ENCODE peak calls at places on chromosomes 13 and 19, in seven cellular contexts. One of them, this sample, is unnamed.

GRCh38 chr13:99086869-99087129 is 108.9 kb upstream of the DOCK9 start:
- DNase-seq in adrenal gland: peak
- DNase-seq in cardiac muscle cell: no peak
- DNase-seq in AG04450: no peak
- DNase-seq in WERI-Rb-1: no peak
- DNase-seq in mammary epithelial cell: peak
- DNase-seq in SJSA1: no peak
- DNase-seq in this sample: peak

GRCh38 chr13:49472186-49472585 is 23.6 kb upstream of the PHF11 start:
- DNase-seq in adrenal gland: no peak
- DNase-seq in cardiac muscle cell: no peak
- DNase-seq in AG04450: no peak
- DNase-seq in WERI-Rb-1: no peak
- DNase-seq in mammary epithelial cell: no peak
- DNase-seq in SJSA1: no peak
- DNase-seq in this sample: no peak

GRCh38 chr19:32387701-32388392 is 17.7 kb upstream of the DPY19L3 start:
- DNase-seq in adrenal gland: no peak
- DNase-seq in cardiac muscle cell: no peak
- DNase-seq in AG04450: no peak
- DNase-seq in WERI-Rb-1: peak
- DNase-seq in mammary epithelial cell: no peak
- DNase-seq in SJSA1: no peak
- DNase-seq in this sample: no peak

GRCh38 chr19:6564393-6564792 is 26.6 kb downstream of the CD70 start:
- DNase-seq in adrenal gland: no peak
- DNase-seq in cardiac muscle cell: no peak
- DNase-seq in AG04450: no peak
- DNase-seq in WERI-Rb-1: no peak
- DNase-seq in mammary epithelial cell: peak
- DNase-seq in SJSA1: no peak
- DNase-seq in this sample: no peak

GRCh38 chr19:46787331-46788100 is 878 bp downstream of the SLC1A5 start:
- DNase-seq in adrenal gland: peak
- DNase-seq in cardiac muscle cell: peak
- DNase-seq in AG04450: no peak
- DNase-seq in WERI-Rb-1: peak
- DNase-seq in mammary epithelial cell: peak
- DNase-seq in SJSA1: peak
- DNase-seq in this sample: no peak

GRCh38 chr13:24215007-24215633 is 54.6 kb downstream of the SPATA13 start:
- DNase-seq in adrenal gland: no peak
- DNase-seq in cardiac muscle cell: no peak
- DNase-seq in AG04450: no peak
- DNase-seq in WERI-Rb-1: no peak
- DNase-seq in mammary epithelial cell: no peak
- DNase-seq in SJSA1: no peak
- DNase-seq in this sample: no peak

GRCh38 chr19:11346104-11346940 is at the start of the genes CCDC159 and TMEM205:
- DNase-seq in adrenal gland: peak
- DNase-seq in cardiac muscle cell: peak
- DNase-seq in AG04450: peak
- DNase-seq in WERI-Rb-1: peak
- DNase-seq in mammary epithelial cell: peak
- DNase-seq in SJSA1: peak
- DNase-seq in this sample: peak

GRCh38 chr13:39269411-39269810 is 231.2 kb downstream of the NHLRC3 start:
- DNase-seq in adrenal gland: no peak
- DNase-seq in cardiac muscle cell: no peak
- DNase-seq in AG04450: no peak
- DNase-seq in WERI-Rb-1: no peak
- DNase-seq in mammary epithelial cell: no peak
- DNase-seq in SJSA1: no peak
- DNase-seq in this sample: no peak

GRCh38 chr19:17450264-17451075 is 2.0 kb upstream of the TMEM221 start:
- DNase-seq in adrenal gland: no peak
- DNase-seq in cardiac muscle cell: no peak
- DNase-seq in AG04450: no peak
- DNase-seq in WERI-Rb-1: no peak
- DNase-seq in mammary epithelial cell: peak
- DNase-seq in SJSA1: no peak
- DNase-seq in this sample: no peak

GRCh38 chr19:37220383-37220782 is 2.4 kb downstream of the ZNF383 start:
- DNase-seq in adrenal gland: no peak
- DNase-seq in cardiac muscle cell: no peak
- DNase-seq in AG04450: no peak
- DNase-seq in WERI-Rb-1: no peak
- DNase-seq in mammary epithelial cell: no peak
- DNase-seq in SJSA1: no peak
- DNase-seq in this sample: no peak

GRCh38 chr13:19742651-19743050 is 40.1 kb downstream of the PSPC1 start:
- DNase-seq in adrenal gland: no peak
- DNase-seq in cardiac muscle cell: no peak
- DNase-seq in AG04450: no peak
- DNase-seq in WERI-Rb-1: no peak
- DNase-seq in mammary epithelial cell: no peak
- DNase-seq in SJSA1: no peak
- DNase-seq in this sample: no peak

GRCh38 chr19:51259348-51260245 is 8.7 kb downstream of the SIGLECL1 start:
- DNase-seq in adrenal gland: peak
- DNase-seq in cardiac muscle cell: peak
- DNase-seq in AG04450: no peak
- DNase-seq in WERI-Rb-1: peak
- DNase-seq in mammary epithelial cell: peak
- DNase-seq in SJSA1: no peak
- DNase-seq in this sample: no peak

GRCh38 chr13:39035204-39035603 is 2.7 kb downstream of the PROSER1 start:
- DNase-seq in adrenal gland: no peak
- DNase-seq in cardiac muscle cell: no peak
- DNase-seq in AG04450: no peak
- DNase-seq in WERI-Rb-1: no peak
- DNase-seq in mammary epithelial cell: no peak
- DNase-seq in SJSA1: no peak
- DNase-seq in this sample: no peak

GRCh38 chr19:5504115-5504514 is 48.9 kb downstream of the ZNRF4 start:
- DNase-seq in adrenal gland: no peak
- DNase-seq in cardiac muscle cell: no peak
- DNase-seq in AG04450: no peak
- DNase-seq in WERI-Rb-1: peak
- DNase-seq in mammary epithelial cell: no peak
- DNase-seq in SJSA1: no peak
- DNase-seq in this sample: no peak

GRCh38 chr13:100210966-100211710 is 122.2 kb downstream of the PCCA start:
- DNase-seq in adrenal gland: no peak
- DNase-seq in cardiac muscle cell: no peak
- DNase-seq in AG04450: no peak
- DNase-seq in WERI-Rb-1: no peak
- DNase-seq in mammary epithelial cell: no peak
- DNase-seq in SJSA1: peak
- DNase-seq in this sample: no peak

GRCh38 chr19:12666305-12667048 is at the start of the genes MAN2B1 and WDR83:
- DNase-seq in adrenal gland: peak
- DNase-seq in cardiac muscle cell: peak
- DNase-seq in AG04450: no peak
- DNase-seq in WERI-Rb-1: peak
- DNase-seq in mammary epithelial cell: peak
- DNase-seq in SJSA1: peak
- DNase-seq in this sample: peak

GRCh38 chr19:41098762-41099161 is 10.5 kb downstream of the CYP2A13 start:
- DNase-seq in adrenal gland: no peak
- DNase-seq in cardiac muscle cell: no peak
- DNase-seq in AG04450: no peak
- DNase-seq in WERI-Rb-1: no peak
- DNase-seq in mammary epithelial cell: no peak
- DNase-seq in SJSA1: no peak
- DNase-seq in this sample: no peak

GRCh38 chr19:54469496-54469934 is 3.6 kb downstream of the CDC42EP5 start:
- DNase-seq in adrenal gland: peak
- DNase-seq in cardiac muscle cell: no peak
- DNase-seq in AG04450: no peak
- DNase-seq in WERI-Rb-1: no peak
- DNase-seq in mammary epithelial cell: no peak
- DNase-seq in SJSA1: no peak
- DNase-seq in this sample: no peak

GRCh38 chr13:114017028-114017630 is 43.3 kb upstream of the C13orf46 start:
- DNase-seq in adrenal gland: no peak
- DNase-seq in cardiac muscle cell: no peak
- DNase-seq in AG04450: peak
- DNase-seq in WERI-Rb-1: peak
- DNase-seq in mammary epithelial cell: no peak
- DNase-seq in SJSA1: no peak
- DNase-seq in this sample: no peak

GRCh38 chr13:109979186-109979585 is 192.8 kb upstream of the IRS2 start:
- DNase-seq in adrenal gland: no peak
- DNase-seq in cardiac muscle cell: no peak
- DNase-seq in AG04450: no peak
- DNase-seq in WERI-Rb-1: no peak
- DNase-seq in mammary epithelial cell: peak
- DNase-seq in SJSA1: no peak
- DNase-seq in this sample: no peak

GRCh38 chr13:41652735-41653361 is 195.5 kb downstream of the RGCC start:
- DNase-seq in adrenal gland: peak
- DNase-seq in cardiac muscle cell: peak
- DNase-seq in AG04450: peak
- DNase-seq in WERI-Rb-1: no peak
- DNase-seq in mammary epithelial cell: peak
- DNase-seq in SJSA1: no peak
- DNase-seq in this sample: no peak

GRCh38 chr19:13363235-13363634 is 143.0 kb downstream of the CACNA1A start:
- DNase-seq in adrenal gland: no peak
- DNase-seq in cardiac muscle cell: no peak
- DNase-seq in AG04450: no peak
- DNase-seq in WERI-Rb-1: no peak
- DNase-seq in mammary epithelial cell: no peak
- DNase-seq in SJSA1: no peak
- DNase-seq in this sample: no peak

GRCh38 chr19:42121666-42122069 is 10.6 kb downstream of the POU2F2 start:
- DNase-seq in adrenal gland: no peak
- DNase-seq in cardiac muscle cell: no peak
- DNase-seq in AG04450: peak
- DNase-seq in WERI-Rb-1: no peak
- DNase-seq in mammary epithelial cell: peak
- DNase-seq in SJSA1: peak
- DNase-seq in this sample: peak

GRCh38 chr13:112995395-112996091 is 26.5 kb downstream of the MCF2L start:
- DNase-seq in adrenal gland: no peak
- DNase-seq in cardiac muscle cell: peak
- DNase-seq in AG04450: no peak
- DNase-seq in WERI-Rb-1: no peak
- DNase-seq in mammary epithelial cell: no peak
- DNase-seq in SJSA1: no peak
- DNase-seq in this sample: no peak

GRCh38 chr13:93477238-93477637 is 250.6 kb downstream of the GPC6 start:
- DNase-seq in adrenal gland: no peak
- DNase-seq in cardiac muscle cell: no peak
- DNase-seq in AG04450: no peak
- DNase-seq in WERI-Rb-1: no peak
- DNase-seq in mammary epithelial cell: no peak
- DNase-seq in SJSA1: no peak
- DNase-seq in this sample: no peak

GRCh38 chr13:110197041-110197440 is 109.9 kb downstream of the COL4A1 start:
- DNase-seq in adrenal gland: no peak
- DNase-seq in cardiac muscle cell: no peak
- DNase-seq in AG04450: no peak
- DNase-seq in WERI-Rb-1: no peak
- DNase-seq in mammary epithelial cell: no peak
- DNase-seq in SJSA1: no peak
- DNase-seq in this sample: no peak

GRCh38 chr13:108902557-108903155 is 273.2 kb downstream of the MYO16 start:
- DNase-seq in adrenal gland: no peak
- DNase-seq in cardiac muscle cell: no peak
- DNase-seq in AG04450: no peak
- DNase-seq in WERI-Rb-1: no peak
- DNase-seq in mammary epithelial cell: peak
- DNase-seq in SJSA1: no peak
- DNase-seq in this sample: no peak

DNA sequence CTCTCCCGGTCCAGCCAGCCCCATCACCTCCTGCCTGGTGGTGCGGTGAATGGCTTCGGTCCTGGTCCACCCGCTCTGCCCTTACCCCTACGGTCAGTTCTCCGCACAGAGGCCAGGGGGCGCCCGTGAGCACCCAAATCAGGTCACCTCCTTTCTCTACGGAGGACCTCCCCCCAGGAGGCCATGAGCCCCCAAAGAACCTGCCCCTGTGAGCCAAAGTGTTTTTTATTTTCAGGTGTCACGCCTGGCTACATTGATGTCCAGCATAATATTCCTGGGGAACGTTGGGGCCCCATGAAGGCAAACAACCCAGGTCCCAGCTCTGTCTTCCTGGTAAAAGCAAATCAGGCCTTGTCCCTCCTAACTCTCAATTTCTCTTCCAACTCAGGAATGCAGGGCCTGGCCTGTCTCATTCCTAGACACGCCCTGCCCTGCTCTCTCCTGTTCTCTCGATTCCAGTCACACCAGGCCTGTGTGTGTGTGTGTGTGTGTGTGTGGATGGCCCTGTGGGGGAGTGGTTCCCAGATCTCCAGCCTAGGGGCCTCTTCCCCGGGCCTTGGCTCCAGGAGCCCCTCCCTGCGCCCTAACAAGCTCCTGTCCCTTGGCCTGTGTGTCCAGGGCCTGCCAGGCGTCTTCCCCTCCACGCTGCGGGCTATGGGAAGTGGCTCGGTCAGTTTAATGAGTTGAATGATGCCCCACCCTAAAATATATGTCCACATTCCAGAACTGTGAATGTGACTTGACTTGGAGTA is 9.7 kb upstream of the GIPC1 start:
- DNase-seq in adrenal gland: no peak
- DNase-seq in cardiac muscle cell: peak
- DNase-seq in AG04450: no peak
- DNase-seq in WERI-Rb-1: peak
- DNase-seq in mammary epithelial cell: peak
- DNase-seq in SJSA1: peak
- DNase-seq in this sample: peak
- H3K27ac ChIP-seq in adrenal gland: peak
- H3K27ac ChIP-seq in cardiac muscle cell: peak
- H3K27ac ChIP-seq in AG04450: peak
- H3K27ac ChIP-seq in WERI-Rb-1: no peak
- H3K27ac ChIP-seq in mammary epithelial cell: peak
- H3K27ac ChIP-seq in SJSA1: peak
- H3K27ac ChIP-seq in this sample: peak

GRCh38 chr19:45517238-45517637 is 10.0 kb downstream of the VASP start:
- DNase-seq in adrenal gland: no peak
- DNase-seq in cardiac muscle cell: no peak
- DNase-seq in AG04450: no peak
- DNase-seq in WERI-Rb-1: no peak
- DNase-seq in mammary epithelial cell: no peak
- DNase-seq in SJSA1: no peak
- DNase-seq in this sample: no peak
- H3K27ac ChIP-seq in adrenal gland: no peak
- H3K27ac ChIP-seq in cardiac muscle cell: no peak
- H3K27ac ChIP-seq in AG04450: no peak
- H3K27ac ChIP-seq in WERI-Rb-1: no peak
- H3K27ac ChIP-seq in mammary epithelial cell: no peak
- H3K27ac ChIP-seq in SJSA1: no peak
- H3K27ac ChIP-seq in this sample: no peak

GRCh38 chr19:45094707-45095106 is 1.7 kb downstream of the PPP1R37 start:
- DNase-seq in adrenal gland: no peak
- DNase-seq in cardiac muscle cell: no peak
- DNase-seq in AG04450: no peak
- DNase-seq in WERI-Rb-1: no peak
- DNase-seq in mammary epithelial cell: no peak
- DNase-seq in SJSA1: no peak
- DNase-seq in this sample: no peak
- H3K27ac ChIP-seq in adrenal gland: peak
- H3K27ac ChIP-seq in cardiac muscle cell: no peak
- H3K27ac ChIP-seq in AG04450: no peak
- H3K27ac ChIP-seq in WERI-Rb-1: no peak
- H3K27ac ChIP-seq in mammary epithelial cell: no peak
- H3K27ac ChIP-seq in SJSA1: no peak
- H3K27ac ChIP-seq in this sample: no peak

GRCh38 chr13:90107658-90108057 is 1239.8 kb upstream of the MIR17HG start:
- DNase-seq in adrenal gland: no peak
- DNase-seq in cardiac muscle cell: no peak
- DNase-seq in AG04450: no peak
- DNase-seq in WERI-Rb-1: no peak
- DNase-seq in mammary epithelial cell: no peak
- DNase-seq in SJSA1: no peak
- DNase-seq in this sample: no peak
- H3K27ac ChIP-seq in adrenal gland: no peak
- H3K27ac ChIP-seq in cardiac muscle cell: no peak
- H3K27ac ChIP-seq in AG04450: no peak
- H3K27ac ChIP-seq in WERI-Rb-1: no peak
- H3K27ac ChIP-seq in mammary epithelial cell: no peak
- H3K27ac ChIP-seq in SJSA1: no peak
- H3K27ac ChIP-seq in this sample: no peak